ENCODE peak calls at places on chromosomes 1 and 21, in four cellular contexts. P is tibial artery, O is epithelial cell of esophagus, E is fibroblast of lung. S is an unnamed sample.

GRCh38 chr1:213761845-213762407 is 225.8 kb upstream of the PROX1 start:
- DNase-seq in P (no peak), O (no peak), E (no peak), S (no peak)

GRCh38 chr1:177546346-177546745 is 375.6 kb downstream of the BRINP2 start:
- DNase-seq in P (no peak), O (peak; percentile 24), E (no peak), S (no peak)

GRCh38 chr21:34737115-34737514 is 68.3 kb downstream of the CLIC6 start:
- DNase-seq in P (peak; percentile 9), O (peak; percentile 27), E (peak; percentile 38), S (no peak)

GRCh38 chr21:33844104-33844889 is 71.3 kb downstream of the ATP5PO start:
- DNase-seq in P (no peak), O (peak; percentile 21), E (no peak), S (peak; percentile 36)

GRCh38 chr1:173867141-173867752 is 542 bp downstream of the GAS5 start:
- DNase-seq in P (no peak), O (no peak), E (no peak), S (no peak)

GRCh38 chr1:207401578-207401977 is 52.5 kb upstream of the CR2 start:
- DNase-seq in P (no peak), O (no peak), E (no peak), S (no peak)

GRCh38 chr1:83574749-83575148 is 424.2 kb downstream of the TTLL7 start:
- DNase-seq in P (no peak), O (no peak), E (no peak), S (no peak)

GRCh38 chr1:173648880-173649605 is 13.9 kb downstream of the TEX50 start:
- DNase-seq in P (no peak), O (no peak), E (peak; percentile 22), S (no peak)

GRCh38 chr1:99546432-99547416 is 99.2 kb upstream of the PALMD start:
- DNase-seq in P (no peak), O (peak; percentile 32), E (no peak), S (no peak)

GRCh38 chr1:7783178-7783711 is 846 bp upstream of the PER3 start:
- DNase-seq in P (peak; percentile 93), O (peak; percentile 25), E (peak; percentile 19), S (no peak)

GRCh38 chr1:174204697-174205308 is 45.5 kb downstream of the RABGAP1L start:
- DNase-seq in P (no peak), O (no peak), E (no peak), S (no peak)

GRCh38 chr1:43214465-43215444 is 42.6 kb downstream of the CFAP57 start:
- DNase-seq in P (no peak), O (no peak), E (peak; percentile 65), S (no peak)

GRCh38 chr1:6440198-6441126 is 15.9 kb downstream of the ESPN start:
- DNase-seq in P (no peak), O (peak; percentile 81), E (peak; percentile 26), S (no peak)

GRCh38 chr1:53254011-53254640 is 15.8 kb upstream of the MAGOH start:
- DNase-seq in P (no peak), O (no peak), E (peak; percentile 33), S (no peak)

DNA sequence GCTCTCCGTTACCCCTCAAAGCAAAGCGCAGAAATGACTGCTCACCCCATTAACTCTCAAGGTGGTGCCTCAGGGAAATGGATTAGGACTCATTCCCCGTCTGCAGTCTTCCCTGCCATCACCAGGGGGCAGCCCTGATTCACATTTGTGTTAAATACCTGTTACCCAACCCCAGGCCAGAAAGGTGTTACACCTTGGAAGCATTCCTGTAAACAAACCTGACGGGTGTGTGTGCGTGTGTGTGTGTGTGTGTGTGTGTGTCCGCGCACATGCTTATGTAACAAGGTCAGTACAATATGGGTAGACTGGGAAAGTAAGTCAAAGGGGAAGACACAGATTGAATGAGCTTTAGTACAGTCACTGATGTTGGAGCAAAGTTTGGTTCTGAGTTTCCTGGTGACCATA is 6.3 kb upstream of the GUCA2B start:
- DNase-seq in P (no peak), O (peak; percentile 91), E (peak; percentile 53), S (no peak)
- H3K4me3 ChIP-seq in P (no peak overlapping the region), O (no peak overlapping the region), E (no peak overlapping the region), S (no peak overlapping the region)

GRCh38 chr1:63408331-63408730 is 40.9 kb downstream of the ALG6 start:
- DNase-seq in P (no peak), O (no peak), E (peak; percentile 92), S (peak; percentile 9)

GRCh38 chr1:63407002-63407401 is 39.6 kb downstream of the ALG6 start:
- DNase-seq in P (no peak), O (peak; percentile 23), E (peak; percentile 75), S (no peak)

GRCh38 chr1:63413394-63413793 is 46.0 kb downstream of the ALG6 start:
- DNase-seq in P (no peak), O (no peak), E (no peak), S (no peak)

GRCh38 chr1:63414691-63415090 is 47.3 kb downstream of the ALG6 start:
- DNase-seq in P (no peak), O (no peak), E (no peak), S (no peak)

DNA sequence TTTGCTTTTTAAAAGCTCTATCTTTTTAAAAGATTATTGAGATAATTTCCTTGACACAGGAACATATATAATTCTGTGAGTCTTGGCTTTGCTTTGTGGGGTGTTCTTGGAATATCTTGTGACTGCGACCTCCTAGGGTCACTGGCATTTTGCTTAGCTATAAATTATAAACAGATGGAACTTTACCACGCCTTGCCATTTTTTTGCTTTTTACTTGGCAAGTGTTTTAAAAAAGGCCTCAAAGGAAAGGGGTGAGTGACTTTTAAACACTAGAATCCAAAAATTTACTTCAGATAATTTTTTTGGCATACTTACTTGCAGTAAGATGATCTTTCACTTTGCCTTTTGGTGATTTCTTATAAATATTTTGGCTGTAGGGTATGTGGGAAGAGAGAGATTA is 43.7 kb downstream of the ALG6 start:
- DNase-seq in P (no peak), O (no peak), E (peak; percentile 61), S (peak; percentile 11)
- TF ChIP-seq CTCF in P (no peak), O (no peak), E (no peak), S (no peak)

GRCh38 chr1:109391161-109391556 is 6.6 kb downstream of the SORT1 start:
- DNase-seq in P (no peak), O (no peak), E (peak; percentile 84), S (no peak)
- H3K4me3 ChIP-seq in P (peak overlapping the region; percentile 69), O (no peak overlapping the region), E (no peak overlapping the region), S (no peak overlapping the region)

GRCh38 chr1:115179397-115179835 is 90.1 kb upstream of the TSPAN2 start:
- DNase-seq in P (no peak), O (peak; percentile 78), E (peak; percentile 85), S (no peak)
- TF ChIP-seq CTCF in P (no peak), O (no peak), E (no peak), S (no peak)

GRCh38 chr1:149849246-149849946 is 50.0 kb upstream of the BOLA1 start:
- DNase-seq in P (no peak), O (no peak), E (peak; percentile 2), S (no peak)

GRCh38 chr1:149846600-149847466 is 52.5 kb upstream of the BOLA1 start:
- DNase-seq in P (no peak), O (no peak), E (no peak), S (no peak)

GRCh38 chr1:149849947-149850360 is 49.4 kb upstream of the BOLA1 start:
- DNase-seq in P (no peak), O (peak; percentile 19), E (peak; percentile 17), S (no peak)

GRCh38 chr1:149848811-149849210 is 50.6 kb upstream of the BOLA1 start:
- DNase-seq in P (no peak), O (peak; percentile 10), E (peak; percentile 12), S (no peak)

DNA sequence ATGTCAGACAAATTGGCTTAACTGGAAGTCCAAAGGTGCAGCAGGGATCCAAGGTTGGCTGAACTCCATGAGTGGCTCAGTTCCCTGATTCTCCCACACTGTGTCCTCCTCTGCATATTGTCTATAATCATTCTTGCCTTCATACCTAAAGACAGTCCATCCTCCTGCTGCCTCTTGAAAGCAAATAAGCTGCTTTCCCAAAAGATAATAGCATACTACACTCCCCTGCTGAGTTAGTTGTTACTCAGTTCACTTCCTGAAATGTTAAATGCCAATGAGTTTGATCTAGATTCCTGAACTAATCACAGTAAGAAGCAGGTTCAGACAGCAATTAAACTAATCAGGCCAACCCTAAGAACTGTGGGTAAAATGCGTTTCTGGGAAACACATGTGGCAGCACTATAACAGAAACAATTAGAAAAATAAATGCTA is 51.0 kb upstream of the BOLA1 start:
- DNase-seq in P (no peak), O (peak; percentile 19), E (peak; percentile 1), S (no peak)
- H3K4me3 ChIP-seq in P (no peak overlapping the region), O (no peak overlapping the region), E (no peak overlapping the region), S (peak overlapping the region; percentile 77)

S was measured in HFF-Myc.